ENCODE peak calls at places on chromosomes 7 and 10, in nine cellular contexts. C is astrocyte; X is gastrocnemius medialis; G is left ventricle myocardium inferior; R is HCT116; E is IMR-90; I is PC-9; L is uterus; N is naive thymus-derived CD4-positive, alpha-beta T cell. V is an unnamed sample.

GRCh38 chr10:82908751-82909150 is 1033.8 kb downstream of the NRG3 start:
- DNase-seq in C (no peak), X (no peak), G (no peak), R (no peak), E (no peak), I (no peak), L (no peak), N (no peak), V (no peak)

GRCh38 chr7:96426027-96426426 is 104.1 kb upstream of the SLC25A13 start:
- DNase-seq in C (no peak), X (no peak), G (no peak), R (no peak), E (no peak), I (peak; percentile 6), L (no peak), N (no peak), V (no peak)

GRCh38 chr10:126842836-126843235 is 62.4 kb upstream of the DOCK1 start:
- DNase-seq in C (no peak), X (no peak), G (no peak), R (no peak), E (no peak), I (no peak), L (no peak), N (no peak), V (no peak)

GRCh38 chr7:116740758-116741462 is 68.9 kb downstream of the MET start:
- DNase-seq in C (no peak), X (no peak), G (no peak), R (no peak), E (no peak), I (no peak), L (no peak), N (no peak), V (no peak)

GRCh38 chr7:138478499-138478908 is 18.4 kb downstream of the TRIM24 start:
- DNase-seq in C (no peak), X (no peak), G (no peak), R (no peak), E (no peak), I (no peak), L (no peak), N (no peak), V (no peak)

GRCh38 chr10:125043824-125044658 is 102.1 kb downstream of the ZRANB1 start:
- DNase-seq in C (no peak), X (peak; percentile 48), G (no peak), R (no peak), E (peak; percentile 25), I (no peak), L (no peak), N (no peak), V (no peak)

GRCh38 chr10:59997807-59998525 is 91.6 kb upstream of the CCDC6 start:
- DNase-seq in C (no peak), X (no peak), G (no peak), R (no peak), E (no peak), I (no peak), L (peak; percentile 16), N (no peak), V (no peak)

GRCh38 chr7:102832694-102833093 is 80.1 kb upstream of the LRRC17 start:
- DNase-seq in C (no peak), X (no peak), G (no peak), R (no peak), E (no peak), I (no peak), L (no peak), N (no peak), V (no peak)

GRCh38 chr10:10725196-10725595 is 292.5 kb upstream of the CELF2 start:
- DNase-seq in C (no peak), X (no peak), G (no peak), R (no peak), E (no peak), I (no peak), L (no peak), N (no peak), V (no peak)

GRCh38 chr10:124470544-124471449 is 9.2 kb downstream of the LHPP start:
- DNase-seq in C (no peak), X (no peak), G (no peak), R (no peak), E (no peak), I (no peak), L (no peak), N (no peak), V (no peak)

GRCh38 chr10:116985611-116986010 is 19.4 kb downstream of the SHTN1 start:
- DNase-seq in C (peak; percentile 31), X (no peak), G (no peak), R (no peak), E (peak; percentile 53), I (no peak), L (no peak), N (no peak), V (no peak)

GRCh38 chr7:107879400-107880035 is 11.5 kb upstream of the DLD start:
- DNase-seq in C (peak; percentile 44), X (no peak), G (no peak), R (peak; percentile 52), E (peak; percentile 69), I (peak; percentile 39), L (no peak), N (no peak), V (no peak)

GRCh38 chr7:51310131-51310583 is 6.5 kb downstream of the COBL start:
- DNase-seq in C (no peak), X (no peak), G (no peak), R (no peak), E (no peak), I (no peak), L (no peak), N (no peak), V (peak; percentile 30)

GRCh38 chr7:45893996-45894664 is 5.8 kb downstream of the IGFBP1 start:
- DNase-seq in C (no peak), X (no peak), G (no peak), R (no peak), E (no peak), I (no peak), L (no peak), N (no peak), V (peak; percentile 47)

GRCh38 chr7:14834456-14834855 is 68.1 kb downstream of the DGKB start:
- DNase-seq in C (peak; percentile 75), X (peak; percentile 64), G (no peak), R (no peak), E (peak; percentile 43), I (no peak), L (no peak), N (no peak), V (no peak)

GRCh38 chr10:98694863-98695262 is 248.1 kb upstream of the HPS1 start:
- DNase-seq in C (no peak), X (no peak), G (no peak), R (no peak), E (no peak), I (no peak), L (no peak), N (no peak), V (no peak)
- H3K4me1 ChIP-seq in C (no peaks in the 10 kb centered on the region), X (no peaks in the 10 kb centered on the region), G (no peaks in the 10 kb centered on the region), R (no peaks in the 10 kb centered on the region), E (no peaks in the 10 kb centered on the region), I (no peaks in the 10 kb centered on the region), L (no peaks in the 10 kb centered on the region), N (no peaks in the 10 kb centered on the region), V (peaks cover 4% of the 10 kb centered on the region)

GRCh38 chr10:132189810-132190422 is 3.2 kb downstream of the DPYSL4 start:
- DNase-seq in C (no peak), X (no peak), G (no peak), R (no peak), E (no peak), I (no peak), L (no peak), N (no peak), V (no peak)
- H3K27me3 ChIP-seq in C (peaks cover 9% of the 10 kb centered on the region), X (peaks cover 30% of the 10 kb centered on the region), G (peaks cover 36% of the 10 kb centered on the region), R (no peaks in the 10 kb centered on the region), E (peaks cover 19% of the 10 kb centered on the region), I (no peaks in the 10 kb centered on the region), L (peaks cover 16% of the 10 kb centered on the region), N (no peaks in the 10 kb centered on the region), V (peaks cover 18% of the 10 kb centered on the region)

GRCh38 chr10:27153325-27153724 is 859 bp downstream of the YME1L1 start:
- DNase-seq in C (no peak), X (no peak), G (no peak), R (no peak), E (no peak), I (no peak), L (no peak), N (no peak), V (no peak)
- H3K27ac ChIP-seq in C (peak overlapping the region; percentile 100), X (peak overlapping the region; percentile 98), G (no peak overlapping the region), R (peak overlapping the region; percentile 94), E (no peak overlapping the region), I (peak overlapping the region; percentile 97), L (peak overlapping the region; percentile 98), N (peak overlapping the region; percentile 99), V (peak overlapping the region; percentile 99)

DNA sequence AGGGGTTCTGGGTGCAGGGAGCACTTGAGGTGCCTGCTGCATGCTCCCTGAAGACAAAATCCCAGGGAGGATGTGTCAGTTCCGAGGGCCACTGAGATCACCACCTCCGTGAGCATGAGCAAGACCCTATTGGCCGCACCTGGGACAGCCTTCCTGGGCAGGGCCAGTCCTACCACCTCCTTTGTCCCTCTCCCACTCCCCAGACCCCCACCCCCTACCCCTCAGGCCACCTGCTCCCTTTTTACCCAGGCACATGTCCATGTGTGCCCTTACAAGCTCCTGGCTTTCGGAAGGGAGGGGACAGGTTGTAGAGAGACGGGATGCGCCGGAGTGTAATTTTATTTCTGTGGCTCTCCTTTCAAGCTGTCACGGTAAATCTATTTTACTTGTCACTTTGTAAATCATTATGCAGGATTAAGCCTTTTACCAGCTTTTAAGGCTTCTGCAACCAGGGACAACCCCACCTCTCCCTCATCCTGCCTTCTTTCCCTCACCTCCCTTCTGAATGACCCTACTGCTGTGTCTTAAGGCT is 20.9 kb downstream of the ZMIZ1 start:
- DNase-seq in C (no peak), X (no peak), G (no peak), R (no peak), E (no peak), I (no peak), L (no peak), N (no peak), V (no peak)
- H3K4me1 ChIP-seq in C (peaks cover 37% of the 10 kb centered on the region), X (peaks cover 67% of the 10 kb centered on the region), G (peaks cover 99% of the 10 kb centered on the region), R (peaks cover 6% of the 10 kb centered on the region), E (peaks cover 56% of the 10 kb centered on the region), I (peaks cover 6% of the 10 kb centered on the region), L (peaks cover 31% of the 10 kb centered on the region), N (peaks cover 12% of the 10 kb centered on the region), V (peaks cover 100% of the 10 kb centered on the region)